ENCODE peak calls at places on chromosomes 5 and 9, in six cellular contexts. J is stimulated activated CD4-positive, alpha-beta T cell treated with anti-CD3 and anti-CD28 coated beads, Interleukin-1b, Interleukin-23, amount 100 ng/mL, for 24 hours; A is LHCN-M2; E is GM12864; Z is activated T-helper 1 cell treated with anti-CD3 and anti-CD28 coated beads, Interleukin-2, amount 50 U/mL, for 16 hours; C is NCI-H1105. F is an unnamed sample.

GRCh38 chr5:173717959-173718358 is 101.5 kb upstream of the BOD1 start:
- DNase-seq in C (no peak), E (no peak), Z (no peak), A (no peak), J (no peak), F (no peak)

GRCh38 chr9:25681270-25681669 is 3.0 kb upstream of the TUSC1 start:
- DNase-seq in C (no peak), E (no peak), J (no peak), Z (no peak), A (peak; percentile 52), F (no peak)

GRCh38 chr5:10534491-10535236 is 29.2 kb upstream of the ANKRD33B start:
- DNase-seq in Z (no peak), C (no peak), J (no peak), A (no peak), E (no peak), F (no peak)

GRCh38 chr9:105510024-105510423 is 47.9 kb upstream of the FKTN start:
- DNase-seq in J (no peak), C (no peak), A (peak; percentile 82), Z (no peak), E (no peak), F (no peak)

GRCh38 chr9:134783699-134784039 is 96.9 kb upstream of the FCN2 start:
- DNase-seq in J (no peak), A (no peak), C (no peak), Z (no peak), E (no peak), F (no peak)

GRCh38 chr9:129111762-129112151 is 542 bp downstream of the PTPA start:
- DNase-seq in J (peak; percentile 25), E (no peak), C (no peak), Z (no peak), A (peak; percentile 22), F (no peak)

GRCh38 chr9:3578786-3579185 is 53.0 kb upstream of the RFX3 start:
- DNase-seq in C (no peak), E (no peak), J (no peak), Z (no peak), A (peak; percentile 77), F (no peak)

GRCh38 chr9:85859751-85860150 is 81.2 kb upstream of the NAA35 start:
- DNase-seq in A (no peak), E (no peak), C (no peak), J (no peak), Z (no peak), F (no peak)

GRCh38 chr9:133375116-133375723 is 640 bp downstream of the SURF4 start:
- DNase-seq in E (no peak), J (no peak), Z (no peak), A (peak; percentile 39), C (peak; percentile 20), F (no peak)

GRCh38 chr5:163917741-163918140 is 412.3 kb downstream of the MAT2B start:
- DNase-seq in Z (no peak), J (no peak), C (no peak), E (no peak), A (no peak), F (no peak)

GRCh38 chr5:83255268-83255667 is 177.9 kb downstream of the XRCC4 start:
- DNase-seq in J (no peak), Z (no peak), A (peak; percentile 71), C (no peak), E (no peak), F (no peak)

GRCh38 chr5:60382761-60383160 is 317.2 kb downstream of the DEPDC1B start:
- DNase-seq in E (peak; percentile 8), J (no peak), Z (no peak), C (no peak), A (peak; percentile 41), F (no peak)

GRCh38 chr5:31889131-31889561 is 250.2 kb downstream of the PDZD2 start:
- DNase-seq in E (no peak), A (no peak), Z (no peak), C (no peak), J (no peak), F (no peak)

GRCh38 chr9:21585756-21586752 is 103.9 kb upstream of the IFNE start:
- DNase-seq in C (no peak), Z (no peak), E (no peak), J (no peak), A (no peak), F (no peak)

GRCh38 chr5:172458956-172459355 is 4.6 kb upstream of the SH3PXD2B start:
- DNase-seq in J (no peak), Z (no peak), A (peak; percentile 72), C (no peak), E (no peak), F (no peak)

GRCh38 chr9:123678878-123679329 is 251.0 kb downstream of the DENND1A start:
- DNase-seq in E (no peak), Z (no peak), A (no peak), J (no peak), C (no peak), F (no peak)

GRCh38 chr9:127386249-127386648 is 10.7 kb upstream of the SLC2A8 start:
- DNase-seq in A (no peak), Z (no peak), J (no peak), E (no peak), C (no peak), F (no peak)

GRCh38 chr5:56099346-56099745 is 104.6 kb upstream of the IL6ST start:
- DNase-seq in C (no peak), Z (no peak), J (no peak), A (peak; percentile 78), E (no peak), F (no peak)

GRCh38 chr5:88459971-88460370 is 191.3 kb upstream of the TMEM161B start:
- DNase-seq in E (no peak), A (no peak), J (no peak), C (no peak), Z (no peak), F (no peak)

GRCh38 chr9:134522976-134523375 is 118.6 kb upstream of the COL5A1 start:
- DNase-seq in E (no peak), J (no peak), A (no peak), C (no peak), Z (no peak), F (no peak)

GRCh38 chr9:88925471-88925870 is 65.8 kb upstream of the S1PR3 start:
- DNase-seq in E (no peak), A (peak; percentile 31), C (no peak), J (no peak), Z (no peak), F (no peak)

GRCh38 chr9:130542457-130543228 is 36.7 kb upstream of the FUBP3 start:
- DNase-seq in C (no peak), E (no peak), J (no peak), Z (no peak), A (peak; percentile 37), F (no peak)

GRCh38 chr5:98635631-98636030 is 137.8 kb upstream of the RGMB start:
- DNase-seq in A (peak; percentile 86), Z (no peak), C (no peak), J (no peak), E (no peak), F (no peak)

GRCh38 chr5:67182406-67182805 is 14.2 kb downstream of the CD180 start:
- DNase-seq in A (peak; percentile 86), J (no peak), Z (no peak), E (no peak), C (no peak), F (peak; percentile 69)